ENCODE peak calls at places on chromosomes 1 and 21, in five cellular contexts. N, Z, S, O and D are unnamed samples.

GRCh38 chr1:198102454-198102791 is 54.4 kb upstream of the NEK7 start:
- DNase-seq in N (no peak), S (no peak), O (no peak), Z (no peak), D (no peak)

GRCh38 chr21:15289896-15290841 is 225.4 kb upstream of the NRIP1 start:
- DNase-seq in O (no peak), N (no peak), Z (no peak), S (no peak), D (no peak)

GRCh38 chr1:205301220-205301821 is 20.2 kb downstream of the NUAK2 start:
- DNase-seq in Z (no peak), N (peak), S (peak), O (no peak), D (no peak)

GRCh38 chr1:165738794-165739193 is 29.9 kb downstream of the TMCO1 start:
- DNase-seq in S (no peak), O (no peak), Z (no peak), N (no peak), D (no peak)

GRCh38 chr21:45158491-45159423 is 84.4 kb downstream of the ADARB1 start:
- DNase-seq in N (no peak), Z (no peak), O (no peak), S (no peak), D (no peak)

GRCh38 chr1:200075522-200075921 is 48.0 kb downstream of the NR5A2 start:
- DNase-seq in S (no peak), N (no peak), O (no peak), Z (no peak), D (no peak)

GRCh38 chr1:175220853-175221547 is 28.4 kb upstream of the KIAA0040 start:
- DNase-seq in O (no peak), S (no peak), N (no peak), Z (no peak), D (no peak)

GRCh38 chr1:26826261-26827201 is at the start of gene ZDHHC18:
- DNase-seq in S (peak), N (peak), Z (peak), O (peak), D (peak)

GRCh38 chr1:228217551-228218344 is 9.9 kb downstream of the OBSCN start:
- DNase-seq in Z (no peak), O (no peak), S (no peak), N (no peak), D (no peak)

GRCh38 chr1:94544706-94545490 is 3.3 kb upstream of the F3 start:
- DNase-seq in N (peak), S (no peak), O (no peak), Z (no peak), D (no peak)

GRCh38 chr1:108692724-108693655 is 880 bp downstream of the PRPF38B start:
- DNase-seq in S (peak), O (peak), N (peak), Z (peak), D (peak)

GRCh38 chr1:153565529-153566374 is at the start of gene S100A2:
- DNase-seq in Z (no peak), O (peak), S (peak), N (peak), D (peak)

GRCh38 chr1:14598498-14599172 is at the start of gene KAZN:
- DNase-seq in O (no peak), S (no peak), Z (no peak), N (no peak), D (no peak)

GRCh38 chr1:171142451-171143121 is 42.5 kb upstream of the FMO2 start:
- DNase-seq in S (peak), Z (no peak), O (no peak), N (no peak), D (no peak)

GRCh38 chr21:40615503-40616376 is 231.2 kb downstream of the DSCAM start:
- DNase-seq in O (no peak), S (no peak), Z (no peak), N (peak), D (no peak)

GRCh38 chr1:212637902-212638301 is 29.3 kb downstream of the ATF3 start:
- DNase-seq in Z (no peak), O (no peak), N (no peak), S (no peak), D (no peak)

GRCh38 chr21:42641311-42642218 is 11.9 kb upstream of the PDE9A start:
- DNase-seq in Z (no peak), N (no peak), S (peak), O (no peak), D (no peak)

GRCh38 chr1:178938959-178939317 is 68.1 kb upstream of the ANGPTL1 start:
- DNase-seq in N (no peak), O (no peak), Z (no peak), S (peak), D (no peak)

GRCh38 chr21:34520769-34521508 is 8.9 kb upstream of the KCNE1 start:
- DNase-seq in O (no peak), Z (no peak), S (no peak), N (no peak), D (no peak)

GRCh38 chr1:235866207-235866912 is at the start of gene LYST:
- DNase-seq in Z (peak), N (peak), S (peak), O (peak), D (no peak)